ENCODE peak calls at places on chromosomes 5 and 9, in four cellular contexts. U is stimulated activated CD4-positive, alpha-beta T cell treated with anti-CD3 and anti-CD28 coated beads, Interleukin-1b, Interleukin-23, amount 100 ng/mL, for 48 hours; F is dorsolateral prefrontal cortex; X is activated T-helper 1 cell treated with anti-CD3 and anti-CD28 coated beads, Interleukin-2, amount 50 U/mL, for 16 hours. A is an unnamed sample.

GRCh38 chr5:142246-142810 is 49.0 kb upstream of the LRRC14B start:
- DNase-seq in U (no peak), F (no peak), X (no peak), A (no peak)

GRCh38 chr9:76414656-76415055 is 20.4 kb upstream of the RFK start:
- DNase-seq in U (no peak), F (no peak), X (no peak), A (no peak)

GRCh38 chr5:156094001-156094400 is 233.0 kb upstream of the SGCD start:
- DNase-seq in U (no peak), F (peak; percentile 63), X (no peak), A (no peak)

GRCh38 chr9:2623866-2624682 is 2.5 kb downstream of the VLDLR start:
- DNase-seq in U (no peak), F (no peak), X (no peak), A (no peak)

GRCh38 chr9:18384066-18384465 is 89.9 kb upstream of the ADAMTSL1 start:
- DNase-seq in U (no peak), F (no peak), X (no peak), A (no peak)

GRCh38 chr9:8114826-8115225 is 315.2 kb upstream of the DMAC1 start:
- DNase-seq in U (no peak), F (no peak), X (no peak), A (no peak)

GRCh38 chr9:81772144-81772543 is 82.8 kb upstream of the TLE1 start:
- DNase-seq in U (no peak), F (no peak), X (no peak), A (no peak)

GRCh38 chr9:83584995-83585394 is 37.9 kb upstream of the IDNK start:
- DNase-seq in U (no peak), F (no peak), X (no peak), A (no peak)

GRCh38 chr9:94681508-94681907 is 42.2 kb upstream of the FBP1 start:
- DNase-seq in U (peak; percentile 49), F (peak; percentile 74), X (peak; percentile 29), A (peak; percentile 74)

GRCh38 chr5:179409806-179410205 is 64.5 kb upstream of the ADAMTS2 start:
- DNase-seq in U (no peak), F (no peak), X (no peak), A (no peak)

GRCh38 chr5:58394326-58394725 is 65.6 kb downstream of the PLK2 start:
- DNase-seq in U (no peak), F (no peak), X (no peak), A (no peak)

GRCh38 chr9:112858625-112859147 is 32.0 kb downstream of the SLC46A2 start:
- DNase-seq in U (no peak), F (no peak), X (no peak), A (no peak)

GRCh38 chr5:175288048-175288621 is 155.8 kb downstream of the DRD1 start:
- DNase-seq in U (no peak), F (peak; percentile 69), X (no peak), A (no peak)

GRCh38 chr5:124700930-124701458 is 45.4 kb downstream of the ZNF608 start:
- DNase-seq in U (no peak), F (no peak), X (no peak), A (no peak)